ENCODE peak calls at places on chromosome 1, in nine cellular contexts. M, K, I, L, Z, O, N, Y and U are unnamed samples.

GRCh38 chr1:114323959-114324825 is 170.5 kb upstream of the SYT6 start:
- DNase-seq in I (peak), Y (no peak), Z (no peak), L (no peak), O (peak), K (no peak), N (no peak), M (no peak), U (no peak)

GRCh38 chr1:152125834-152126443 is 10.7 kb upstream of the TCHH start:
- DNase-seq in L (no peak), Y (no peak), K (no peak), M (no peak), N (no peak), Z (no peak), O (no peak), I (no peak), U (no peak)

GRCh38 chr1:101496109-101496508 is 259.3 kb downstream of the S1PR1 start:
- DNase-seq in Y (no peak), O (no peak), Z (no peak), N (no peak), I (no peak), L (no peak), K (no peak), M (no peak), U (no peak)

GRCh38 chr1:232328496-232329102 is 301.3 kb downstream of the SIPA1L2 start:
- DNase-seq in O (no peak), Z (no peak), N (no peak), L (no peak), Y (no peak), I (no peak), K (no peak), M (peak), U (no peak)

GRCh38 chr1:246142320-246142893 is 364.7 kb downstream of the SMYD3 start:
- DNase-seq in Z (no peak), N (no peak), K (no peak), O (no peak), L (no peak), M (peak), I (no peak), Y (peak), U (no peak)

GRCh38 chr1:82586473-82586872 is 785.7 kb downstream of the ADGRL2 start:
- DNase-seq in M (no peak), Z (no peak), O (no peak), N (peak), K (no peak), Y (no peak), L (no peak), I (no peak), U (peak)

GRCh38 chr1:78658901-78659300 is 9.3 kb downstream of the IFI44 start:
- DNase-seq in K (no peak), N (no peak), Y (no peak), O (no peak), M (no peak), L (no peak), I (no peak), Z (no peak), U (no peak)

GRCh38 chr1:50271968-50272578 is 151.2 kb downstream of the DMRTA2 start:
- DNase-seq in M (peak), I (no peak), Z (peak), Y (peak), N (peak), L (no peak), K (peak), O (peak), U (no peak)

GRCh38 chr1:157993179-157994080 is at the start of gene KIRREL1:
- DNase-seq in N (peak), I (peak), K (peak), M (peak), L (no peak), Z (peak), O (peak), Y (no peak), U (peak)

GRCh38 chr1:62687421-62687902 is 724 bp downstream of the DOCK7 start:
- DNase-seq in Y (no peak), N (no peak), O (peak), M (peak), I (peak), Z (peak), L (peak), K (peak), U (peak)

GRCh38 chr1:102937401-102937800 is 170.9 kb downstream of the COL11A1 start:
- DNase-seq in Y (no peak), O (peak), M (no peak), K (no peak), Z (no peak), I (no peak), L (no peak), N (no peak), U (no peak)

GRCh38 chr1:109151146-109151545 is 37.2 kb downstream of the ELAPOR1 start:
- DNase-seq in Y (no peak), I (no peak), L (no peak), M (peak), Z (peak), K (peak), O (peak), N (peak), U (no peak)

GRCh38 chr1:20318971-20319370 is 28.3 kb downstream of the VWA5B1 start:
- DNase-seq in N (no peak), L (no peak), Y (no peak), M (no peak), K (no peak), O (no peak), Z (no peak), I (no peak), U (no peak)

GRCh38 chr1:89644119-89644814 is 11.3 kb downstream of the LRRC8C start:
- DNase-seq in M (no peak), Y (no peak), O (no peak), K (no peak), N (no peak), Z (no peak), L (no peak), I (no peak), U (no peak)

GRCh38 chr1:214453109-214453722 is 98.2 kb downstream of the PTPN14 start:
- DNase-seq in L (no peak), K (no peak), I (no peak), Z (no peak), N (no peak), Y (no peak), M (peak), O (no peak), U (no peak)

GRCh38 chr1:165162671-165163241 is 193.8 kb downstream of the LMX1A start:
- DNase-seq in Z (peak), L (no peak), I (no peak), Y (no peak), N (no peak), K (no peak), O (peak), M (no peak), U (no peak)

DNA sequence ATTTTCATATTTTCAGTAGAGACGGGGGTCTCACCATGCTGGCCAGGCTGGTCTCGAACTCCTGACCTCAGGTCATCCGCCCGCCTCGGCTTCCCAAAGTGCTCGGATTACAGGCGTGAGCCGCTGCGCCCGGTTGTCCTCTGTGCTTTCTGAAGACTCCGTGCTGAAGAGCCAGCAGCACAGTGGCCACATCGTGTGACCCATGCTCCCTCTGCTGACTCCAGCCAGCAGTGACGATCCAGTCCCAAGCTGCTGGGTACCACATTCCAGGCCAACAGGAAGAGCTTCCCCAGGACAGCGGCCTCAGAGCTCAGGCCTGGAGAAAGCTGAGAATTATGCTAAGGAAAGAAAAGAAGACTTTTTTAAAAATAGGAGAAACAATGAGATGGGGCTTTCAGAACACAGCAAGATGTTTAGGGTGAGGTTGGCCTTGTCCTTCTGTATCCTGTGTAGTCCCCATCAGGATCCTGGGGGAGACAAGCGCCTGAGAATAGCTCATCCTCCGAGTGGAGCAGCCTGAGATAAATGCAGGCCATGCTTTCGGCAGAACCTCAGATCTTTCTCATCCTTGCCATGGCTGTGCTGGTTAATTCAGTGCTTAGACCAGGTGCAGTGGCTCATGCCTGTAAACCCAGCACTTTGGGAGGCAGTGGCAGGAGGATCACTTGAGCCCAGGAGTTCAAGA is 207.1 kb downstream of the SLC35F3 start:
- DNase-seq in K (no peak), Z (peak), M (peak), O (peak), Y (peak), I (no peak), N (no peak), L (no peak), U (no peak)
- H3K27ac ChIP-seq in K (no peak), Z (no peak), M (no peak), O (no peak), Y (no peak), I (no peak), N (no peak), L (no peak), U (no peak)

GRCh38 chr1:100363831-100364230 is 11.5 kb downstream of the CDC14A start:
- DNase-seq in N (no peak), K (no peak), Y (no peak), O (no peak), I (no peak), Z (no peak), M (no peak), L (no peak), U (no peak)

GRCh38 chr1:100360790-100361232 is 8.5 kb downstream of the CDC14A start:
- DNase-seq in K (no peak), Z (peak), L (no peak), I (peak), M (peak), Y (no peak), N (no peak), O (peak), U (peak)

GRCh38 chr1:100361249-100362089 is 9.2 kb downstream of the CDC14A start:
- DNase-seq in L (no peak), Y (no peak), N (no peak), M (no peak), O (peak), Z (no peak), I (no peak), K (no peak), U (no peak)

GRCh38 chr1:100364731-100365130 is 12.4 kb downstream of the CDC14A start:
- DNase-seq in Y (no peak), N (no peak), I (no peak), L (no peak), O (no peak), Z (no peak), M (no peak), K (no peak), U (no peak)

GRCh38 chr1:100362821-100363466 is 10.6 kb downstream of the CDC14A start:
- DNase-seq in Y (no peak), K (no peak), L (no peak), I (no peak), N (no peak), M (no peak), O (peak), Z (peak), U (no peak)
- H3K27ac ChIP-seq in Y (no peak), K (no peak), L (no peak), I (peak), N (no peak), M (no peak), O (peak), Z (no peak), U (no peak)

GRCh38 chr1:203663820-203664219 is 37.2 kb downstream of the ATP2B4 start:
- DNase-seq in M (no peak), L (no peak), K (no peak), O (no peak), Y (no peak), I (no peak), N (no peak), Z (no peak), U (no peak)
- H3K27ac ChIP-seq in M (peak), L (no peak), K (no peak), O (no peak), Y (no peak), I (peak), N (peak), Z (no peak), U (peak)

GRCh38 chr1:42420145-42420544 is 35.7 kb downstream of the ZMYND12 start:
- DNase-seq in N (no peak), O (no peak), M (no peak), I (no peak), L (no peak), Y (no peak), Z (no peak), K (no peak), U (no peak)
- H3K27ac ChIP-seq in N (no peak), O (no peak), M (no peak), I (no peak), L (no peak), Y (no peak), Z (no peak), K (no peak), U (no peak)

GRCh38 chr1:45585110-45585426 is 1.2 kb downstream of the NASP start:
- DNase-seq in I (no peak), O (no peak), Y (no peak), L (no peak), K (no peak), N (no peak), M (no peak), Z (no peak), U (no peak)
- H3K27ac ChIP-seq in I (peak), O (peak), Y (peak), L (peak), K (peak), N (peak), M (peak), Z (peak), U (peak)

GRCh38 chr1:154940880-154941228 is 4.3 kb upstream of the PMVK start:
- DNase-seq in M (no peak), L (no peak), N (no peak), O (no peak), Z (no peak), I (no peak), Y (no peak), K (no peak), U (no peak)
- H3K27ac ChIP-seq in M (no peak), L (peak), N (no peak), O (no peak), Z (peak), I (no peak), Y (no peak), K (no peak), U (no peak)

DNA sequence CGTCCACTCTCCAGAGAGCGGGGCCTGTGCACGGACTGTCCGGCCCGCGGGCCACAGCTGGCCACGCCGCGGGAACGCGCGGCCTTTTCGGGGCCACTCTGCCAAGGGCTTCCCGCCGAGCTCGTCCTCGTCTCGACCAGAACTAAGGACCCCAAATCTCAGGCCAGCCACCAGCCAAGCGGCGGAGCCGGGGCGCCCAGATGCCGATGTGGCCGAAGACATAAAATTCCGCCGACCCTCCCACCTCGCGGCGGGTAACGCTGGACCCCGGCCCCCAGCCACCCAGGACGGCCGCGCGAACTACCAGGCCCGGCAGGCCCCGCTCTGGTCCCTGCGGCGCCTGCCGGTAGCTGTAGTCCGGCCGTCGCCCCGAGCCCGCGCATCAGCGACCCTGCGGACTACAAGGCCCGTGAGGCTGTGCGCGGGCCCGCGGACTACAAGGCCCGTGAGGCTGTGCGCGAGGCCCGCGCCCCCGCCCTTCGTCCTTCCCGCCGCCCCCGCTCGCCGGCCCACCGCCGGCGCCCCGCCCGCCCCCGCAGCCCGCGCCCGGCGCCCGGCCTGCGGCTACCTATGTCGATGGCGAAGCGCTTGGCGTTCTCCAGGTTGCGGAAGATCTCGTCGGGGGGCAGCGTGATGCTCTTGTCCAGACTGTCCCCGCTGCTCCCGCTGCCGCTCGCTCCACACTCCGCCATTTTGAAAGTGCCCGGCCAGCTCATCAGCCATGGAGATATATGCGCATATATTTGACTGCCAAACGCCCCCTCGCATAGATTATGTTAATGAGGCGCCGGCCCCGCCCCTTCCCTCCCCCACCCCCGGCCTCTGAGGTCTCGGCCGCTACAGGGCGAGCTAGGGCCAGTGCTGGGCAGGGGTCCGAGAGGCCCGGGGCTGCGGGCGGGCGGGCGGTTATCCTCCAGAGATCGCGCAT is at the start of gene PANK4:
- DNase-seq in M (peak), Z (peak), L (peak), O (peak), Y (no peak), K (peak), I (peak), N (peak), U (peak)
- H3K27ac ChIP-seq in M (peak), Z (peak), L (peak), O (no peak), Y (peak), K (peak), I (peak), N (peak), U (peak)

DNA sequence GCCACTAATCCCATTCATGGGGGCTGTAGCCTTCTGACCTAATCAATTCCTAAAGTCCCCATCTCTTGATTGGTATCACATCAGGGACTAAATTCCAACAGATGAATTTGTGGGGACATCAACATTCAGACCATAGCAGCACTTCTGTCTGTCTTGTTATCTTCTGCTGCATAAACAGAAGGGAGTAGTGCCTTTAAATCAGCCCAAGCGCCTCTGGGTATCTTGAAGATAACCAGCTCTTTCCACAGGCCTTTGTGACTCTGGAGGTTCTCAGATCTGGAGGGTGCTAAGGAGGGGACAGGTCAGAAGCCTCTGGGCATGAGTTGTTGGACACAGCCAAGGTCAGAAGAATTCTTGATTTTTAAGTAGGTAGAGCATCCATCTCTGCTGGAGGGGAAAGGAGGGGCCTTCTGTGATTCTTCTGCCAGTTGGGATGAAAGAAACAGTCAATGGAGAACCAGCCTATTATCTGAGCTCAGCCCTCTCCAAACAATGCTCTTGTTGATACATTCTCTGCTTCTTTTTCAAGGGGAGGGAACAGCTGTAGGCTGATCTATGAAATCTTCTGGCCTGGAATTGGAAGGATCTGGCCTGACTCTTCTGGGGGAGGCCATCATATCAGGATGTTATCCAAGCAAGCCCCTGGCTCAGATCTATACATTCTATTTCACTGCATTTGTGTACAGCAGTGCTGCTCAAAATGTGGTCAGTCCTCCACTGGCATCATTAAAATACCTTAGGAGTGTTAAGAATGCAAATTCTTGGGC is 31.2 kb upstream of the LRIG2 start:
- DNase-seq in N (no peak), O (peak), I (no peak), L (no peak), Y (no peak), Z (peak), K (no peak), M (no peak), U (no peak)
- H3K27ac ChIP-seq in N (no peak), O (peak), I (no peak), L (no peak), Y (no peak), Z (peak), K (no peak), M (no peak), U (no peak)

DNA sequence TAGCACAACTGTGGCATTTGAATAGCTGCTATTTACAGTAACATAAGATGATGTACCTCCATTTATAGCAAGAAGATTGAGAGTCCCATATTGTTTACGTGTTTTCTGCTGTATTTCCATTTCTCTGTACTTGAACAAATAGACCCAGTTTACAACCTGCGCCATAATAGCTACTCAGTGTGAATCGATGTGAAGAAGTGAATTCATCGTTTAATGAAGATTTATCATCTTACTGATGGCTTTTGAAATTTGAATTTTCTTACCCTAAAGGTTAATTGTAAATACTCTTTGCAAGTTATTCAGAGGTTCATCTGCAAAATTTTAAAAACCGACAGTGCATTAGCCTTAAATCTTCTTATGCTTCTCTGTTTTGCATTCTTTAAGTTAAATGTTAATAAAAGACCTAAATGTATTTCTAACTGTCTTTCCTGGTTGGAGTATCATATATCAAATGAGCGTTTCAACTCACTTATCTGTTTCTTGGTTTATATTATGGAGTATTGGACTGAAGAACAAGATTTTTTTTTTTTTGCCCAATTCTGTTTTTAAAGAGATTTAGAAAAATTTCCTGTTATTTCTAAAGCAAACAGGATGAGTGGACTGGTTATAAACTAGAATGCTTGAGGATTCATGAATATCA is 2.2 kb downstream of the MACO1 start:
- DNase-seq in M (no peak), I (no peak), Z (no peak), Y (no peak), L (no peak), N (no peak), K (no peak), O (no peak), U (no peak)
- H3K27ac ChIP-seq in M (no peak), I (peak), Z (no peak), Y (no peak), L (peak), N (peak), K (peak), O (no peak), U (peak)